ENCODE peak calls at places on chromosomes 13 and 19, in eight cellular contexts. R is transverse colon, X is right lobe of liver, I is uterus, Q is HepG2, B is GM12891, P is body of pancreas, U is A549. H is an unnamed sample.

GRCh38 chr19:13366529-13367143 is 139.6 kb downstream of the CACNA1A start:
- DNase-seq in R (no peak), X (no peak), I (no peak), Q (no peak), B (no peak), P (no peak), U (peak; percentile 20), H (peak; percentile 16)

GRCh38 chr13:97262058-97262457 is 39.9 kb downstream of the MBNL2 start:
- DNase-seq in R (no peak), X (no peak), I (no peak), Q (no peak), B (no peak), P (no peak), U (no peak), H (peak; percentile 34)

GRCh38 chr19:48661746-48662145 is 11.1 kb downstream of the NTN5 start:
- DNase-seq in R (no peak), X (no peak), I (no peak), Q (no peak), B (no peak), P (no peak), U (no peak), H (no peak)

GRCh38 chr19:35468637-35469036 is 20.6 kb downstream of the FFAR2 start:
- DNase-seq in R (peak; percentile 71), X (peak; percentile 71), I (no peak), Q (peak; percentile 54), B (peak; percentile 50), P (peak; percentile 77), U (peak; percentile 82), H (peak; percentile 56)

GRCh38 chr13:101454767-101455166 is 2.3 kb downstream of the ITGBL1 start:
- DNase-seq in R (no peak), X (no peak), I (no peak), Q (no peak), B (no peak), P (no peak), U (no peak), H (no peak)

GRCh38 chr13:93621966-93622365 is 395.4 kb downstream of the GPC6 start:
- DNase-seq in R (no peak), X (no peak), I (no peak), Q (no peak), B (no peak), P (no peak), U (no peak), H (no peak)

GRCh38 chr19:30309983-30310805 is 62.0 kb upstream of the ZNF536 start:
- DNase-seq in R (no peak), X (no peak), I (no peak), Q (no peak), B (no peak), P (no peak), U (no peak), H (no peak)

GRCh38 chr13:33537691-33538090 is 252.1 kb upstream of the STARD13 start:
- DNase-seq in R (no peak), X (no peak), I (no peak), Q (no peak), B (no peak), P (no peak), U (no peak), H (no peak)

GRCh38 chr13:94617389-94618000 is 15.8 kb downstream of the GPR180 start:
- DNase-seq in R (no peak), X (no peak), I (no peak), Q (peak; percentile 21), B (no peak), P (peak; percentile 21), U (no peak), H (peak; percentile 48)

GRCh38 chr13:33751151-33751550 is 66.8 kb upstream of the RFC3 start:
- DNase-seq in R (no peak), X (no peak), I (no peak), Q (no peak), B (no peak), P (no peak), U (no peak), H (no peak)

GRCh38 chr19:54190942-54191670 is at the start of gene TSEN34:
- DNase-seq in R (peak; percentile 90), X (peak; percentile 93), I (peak; percentile 52), Q (peak; percentile 71), B (peak; percentile 76), P (peak; percentile 92), U (no peak), H (peak; percentile 94)

GRCh38 chr13:106088094-106088493 is 447.4 kb downstream of the EFNB2 start:
- DNase-seq in R (no peak), X (no peak), I (no peak), Q (no peak), B (no peak), P (no peak), U (no peak), H (no peak)

GRCh38 chr19:14563590-14563926 is 8.3 kb downstream of the NDUFB7 start:
- DNase-seq in R (no peak), X (no peak), I (no peak), Q (no peak), B (no peak), P (no peak), U (no peak), H (no peak)

GRCh38 chr19:14565765-14566711 is 5.8 kb downstream of the NDUFB7 start:
- DNase-seq in R (no peak), X (no peak), I (no peak), Q (no peak), B (no peak), P (no peak), U (no peak), H (no peak)

GRCh38 chr19:14565298-14565679 is 6.6 kb downstream of the NDUFB7 start:
- DNase-seq in R (no peak), X (no peak), I (no peak), Q (no peak), B (no peak), P (no peak), U (no peak), H (no peak)

GRCh38 chr19:14562660-14563589 is 8.9 kb downstream of the NDUFB7 start:
- DNase-seq in R (no peak), X (no peak), I (no peak), Q (no peak), B (no peak), P (no peak), U (no peak), H (no peak)

GRCh38 chr19:14563989-14564650 is 7.7 kb downstream of the NDUFB7 start:
- DNase-seq in R (no peak), X (no peak), I (no peak), Q (no peak), B (peak; percentile 82), P (no peak), U (peak; percentile 11), H (peak; percentile 64)
- TF ChIP-seq POLR2A in R (no peak), X (no peak), I (no peak), Q (no peak), B (no peak), P (no peak), U (no peak), H (no peak)

GRCh38 chr13:80342541-80343371 is 1.8 kb upstream of the SPRY2 start:
- DNase-seq in R (peak; percentile 87), X (peak; percentile 91), I (peak; percentile 71), Q (peak; percentile 55), B (no peak), P (peak; percentile 85), U (no peak), H (peak; percentile 80)
- TF ChIP-seq POLR2A in R (peak; percentile 68), X (peak; percentile 83), I (peak; percentile 19), Q (peak; percentile 56), B (no peak), P (peak; percentile 87), U (no peak), H (no peak)

GRCh38 chr13:71217827-71218226 is 649.2 kb downstream of the DACH1 start:
- DNase-seq in R (no peak), X (no peak), I (no peak), Q (no peak), B (no peak), P (no peak), U (no peak), H (no peak)
- TF ChIP-seq POLR2A in R (no peak), X (no peak), I (no peak), Q (no peak), B (no peak), P (no peak), U (no peak), H (no peak)

GRCh38 chr13:40061466-40062450 is 406.3 kb downstream of the COG6 start:
- DNase-seq in R (no peak), X (no peak), I (no peak), Q (no peak), B (no peak), P (peak; percentile 83), U (no peak), H (no peak)

GRCh38 chr13:40060318-40061007 is 405.0 kb downstream of the COG6 start:
- DNase-seq in R (no peak), X (no peak), I (peak; percentile 89), Q (no peak), B (no peak), P (peak; percentile 96), U (no peak), H (no peak)

GRCh38 chr13:40057228-40057627 is 401.8 kb downstream of the COG6 start:
- DNase-seq in R (no peak), X (no peak), I (no peak), Q (no peak), B (no peak), P (no peak), U (no peak), H (no peak)

GRCh38 chr13:40059540-40060232 is 404.2 kb downstream of the COG6 start:
- DNase-seq in R (no peak), X (no peak), I (no peak), Q (no peak), B (no peak), P (peak; percentile 90), U (no peak), H (no peak)

GRCh38 chr13:40058757-40059236 is 403.3 kb downstream of the COG6 start:
- DNase-seq in R (no peak), X (no peak), I (no peak), Q (no peak), B (no peak), P (peak; percentile 58), U (no peak), H (no peak)
- TF ChIP-seq POLR2A in R (no peak), X (no peak), I (no peak), Q (no peak), B (no peak), P (no peak), U (no peak), H (no peak)

DNA sequence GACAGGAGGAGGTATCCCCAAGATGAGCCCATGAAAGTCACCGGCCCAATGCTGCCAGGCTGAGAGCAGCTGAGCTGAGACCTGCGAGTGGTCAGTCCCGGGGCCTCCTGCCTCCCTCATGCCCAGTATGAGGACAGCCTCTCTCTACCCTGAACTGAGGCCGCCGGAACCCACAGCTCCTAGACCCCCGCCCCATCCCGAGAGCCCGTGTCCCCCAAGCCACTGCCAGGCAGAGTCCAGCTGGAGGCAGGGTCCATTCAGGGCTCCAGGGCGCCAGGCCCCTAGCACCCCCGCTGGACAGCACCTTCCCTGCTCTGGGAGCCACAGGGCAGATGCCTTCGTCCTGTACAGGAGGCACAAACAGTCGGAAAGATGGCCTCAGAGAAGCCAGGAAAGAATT is 38.7 kb downstream of the MLLT1 start:
- DNase-seq in R (no peak), X (peak; percentile 48), I (no peak), Q (no peak), B (no peak), P (no peak), U (no peak), H (no peak)
- TF ChIP-seq POLR2A in R (no peak), X (no peak), I (no peak), Q (no peak), B (no peak), P (no peak), U (no peak), H (no peak)

GRCh38 chr19:6737284-6737872 is at the start of gene GPR108:
- DNase-seq in R (peak; percentile 100), X (peak; percentile 100), I (peak; percentile 100), Q (peak; percentile 100), B (peak; percentile 96), P (peak; percentile 100), U (peak; percentile 44), H (peak; percentile 99)
- TF ChIP-seq POLR2A in R (peak; percentile 65), X (peak; percentile 65), I (peak; percentile 43), Q (peak; percentile 56), B (no peak), P (peak; percentile 62), U (no peak), H (peak; percentile 27)